ENCODE peak calls at places on chromosome 17, in six cellular contexts. B is GM12878; R is keratinocyte; W is fibroblast of mammary gland; T is aorta; O is naive thymus-derived CD4-positive, alpha-beta T cell. G is an unnamed sample.

GRCh38 chr17:52383493-52384100 is 225.1 kb upstream of the CA10 start:
- DNase-seq in B (no peak), R (no peak), W (peak), T (no peak), O (no peak), G (no peak)

GRCh38 chr17:930258-930657 is 49.3 kb downstream of the NXN start:
- DNase-seq in B (no peak), R (no peak), W (no peak), T (no peak), O (no peak), G (no peak)

GRCh38 chr17:4375039-4375748 is 8.7 kb upstream of the UBE2G1 start:
- DNase-seq in B (peak), R (no peak), W (no peak), T (peak), O (no peak), G (peak)

GRCh38 chr17:31392002-31392855 is 754 bp downstream of the RAB11FIP4 start:
- DNase-seq in B (no peak), R (no peak), W (no peak), T (peak), O (no peak), G (no peak)

GRCh38 chr17:1515640-1516402 is 591 bp downstream of the INPP5K start:
- DNase-seq in B (peak), R (no peak), W (peak), T (no peak), O (peak), G (peak)

GRCh38 chr17:28049071-28049470 is 6.6 kb downstream of the NLK start:
- DNase-seq in B (no peak), R (no peak), W (no peak), T (no peak), O (no peak), G (no peak)

GRCh38 chr17:65994679-65995078 is 197.3 kb downstream of the CEP112 start:
- DNase-seq in B (no peak), R (no peak), W (no peak), T (no peak), O (no peak), G (no peak)

GRCh38 chr17:27506348-27507218 is 50.3 kb downstream of the KSR1 start:
- DNase-seq in B (peak), R (no peak), W (no peak), T (no peak), O (no peak), G (no peak)

GRCh38 chr17:66840061-66840460 is 5.1 kb downstream of the CACNG5 start:
- DNase-seq in B (no peak), R (no peak), W (no peak), T (no peak), O (no peak), G (no peak)

GRCh38 chr17:16997514-16998429 is 25.9 kb upstream of the TNFRSF13B start:
- DNase-seq in B (no peak), R (no peak), W (peak), T (no peak), O (no peak), G (peak)

GRCh38 chr17:40448213-40448638 is 5.0 kb downstream of the IGFBP4 start:
- DNase-seq in B (no peak), R (no peak), W (peak), T (no peak), O (no peak), G (peak)

GRCh38 chr17:66426397-66427033 is 124.1 kb downstream of the PRKCA start:
- DNase-seq in B (no peak), R (no peak), W (peak), T (no peak), O (peak), G (peak)

GRCh38 chr17:3773511-3773910 is 27.5 kb downstream of the ITGAE start:
- DNase-seq in B (no peak), R (no peak), W (peak), T (no peak), O (no peak), G (no peak)